ENCODE peak calls at places on chromosomes 7 and 10, in nine cellular contexts. One of them, this sample, is unnamed.

GRCh38 chr7:44534501-44534900 is 6.6 kb downstream of the NPC1L1 start:
- DNase-seq in OCI-LY7: peak
- DNase-seq in GM23248: peak
- DNase-seq in HCT116: peak
- DNase-seq in GM23338: peak
- DNase-seq in hepatocyte: peak
- DNase-seq in PC-3: peak
- DNase-seq in SK-N-SH: peak
- DNase-seq in MM.1S: peak
- DNase-seq in this sample: peak

GRCh38 chr7:18667466-18667865 is 171.9 kb downstream of the HDAC9 start:
- DNase-seq in SK-N-SH: no peak
- DNase-seq in MM.1S: no peak
- DNase-seq in hepatocyte: peak
- DNase-seq in OCI-LY7: no peak
- DNase-seq in PC-3: peak
- DNase-seq in GM23338: peak
- DNase-seq in HCT116: peak
- DNase-seq in GM23248: peak
- DNase-seq in this sample: no peak

GRCh38 chr7:17099083-17099973 is 199.1 kb upstream of the AHR start:
- DNase-seq in hepatocyte: peak
- DNase-seq in GM23338: no peak
- DNase-seq in PC-3: peak
- DNase-seq in HCT116: peak
- DNase-seq in OCI-LY7: no peak
- DNase-seq in SK-N-SH: no peak
- DNase-seq in GM23248: peak
- DNase-seq in MM.1S: no peak
- DNase-seq in this sample: no peak

GRCh38 chr7:30201161-30201666 is 66.4 kb downstream of the MTURN start:
- DNase-seq in OCI-LY7: peak
- DNase-seq in GM23338: no peak
- DNase-seq in SK-N-SH: no peak
- DNase-seq in hepatocyte: no peak
- DNase-seq in GM23248: no peak
- DNase-seq in HCT116: no peak
- DNase-seq in MM.1S: no peak
- DNase-seq in PC-3: no peak
- DNase-seq in this sample: no peak

GRCh38 chr10:42783181-42783549 is 570 bp downstream of the BMS1 start:
- DNase-seq in OCI-LY7: no peak
- DNase-seq in HCT116: no peak
- DNase-seq in SK-N-SH: no peak
- DNase-seq in GM23248: peak
- DNase-seq in PC-3: peak
- DNase-seq in MM.1S: no peak
- DNase-seq in hepatocyte: peak
- DNase-seq in GM23338: no peak
- DNase-seq in this sample: peak

GRCh38 chr10:95474228-95475002 is 86.8 kb downstream of the SORBS1 start:
- DNase-seq in GM23248: peak
- DNase-seq in MM.1S: no peak
- DNase-seq in OCI-LY7: no peak
- DNase-seq in GM23338: peak
- DNase-seq in HCT116: no peak
- DNase-seq in SK-N-SH: no peak
- DNase-seq in hepatocyte: peak
- DNase-seq in PC-3: no peak
- DNase-seq in this sample: no peak

GRCh38 chr7:47231081-47231480 is 350.8 kb downstream of the TNS3 start:
- DNase-seq in SK-N-SH: no peak
- DNase-seq in OCI-LY7: no peak
- DNase-seq in MM.1S: no peak
- DNase-seq in HCT116: no peak
- DNase-seq in PC-3: no peak
- DNase-seq in GM23338: no peak
- DNase-seq in hepatocyte: no peak
- DNase-seq in GM23248: no peak
- DNase-seq in this sample: no peak

GRCh38 chr7:148670807-148671206 is 27.9 kb upstream of the CUL1 start:
- DNase-seq in SK-N-SH: no peak
- DNase-seq in HCT116: no peak
- DNase-seq in MM.1S: no peak
- DNase-seq in GM23338: no peak
- DNase-seq in PC-3: no peak
- DNase-seq in GM23248: no peak
- DNase-seq in hepatocyte: no peak
- DNase-seq in OCI-LY7: no peak
- DNase-seq in this sample: no peak

GRCh38 chr7:44973610-44974401 is 5.0 kb downstream of the MYO1G start:
- DNase-seq in PC-3: no peak
- DNase-seq in GM23338: peak
- DNase-seq in GM23248: peak
- DNase-seq in HCT116: no peak
- DNase-seq in OCI-LY7: peak
- DNase-seq in MM.1S: peak
- DNase-seq in SK-N-SH: peak
- DNase-seq in hepatocyte: peak
- DNase-seq in this sample: peak

GRCh38 chr10:43390333-43390732 is 18.7 kb downstream of the HNRNPF start:
- DNase-seq in OCI-LY7: no peak
- DNase-seq in SK-N-SH: no peak
- DNase-seq in hepatocyte: no peak
- DNase-seq in GM23338: no peak
- DNase-seq in HCT116: no peak
- DNase-seq in GM23248: no peak
- DNase-seq in PC-3: no peak
- DNase-seq in MM.1S: no peak
- DNase-seq in this sample: no peak

GRCh38 chr7:64793106-64793755 is 997 bp upstream of the ZNF138 start:
- DNase-seq in OCI-LY7: no peak
- DNase-seq in GM23248: peak
- DNase-seq in HCT116: no peak
- DNase-seq in GM23338: no peak
- DNase-seq in MM.1S: no peak
- DNase-seq in SK-N-SH: no peak
- DNase-seq in hepatocyte: no peak
- DNase-seq in PC-3: no peak
- DNase-seq in this sample: no peak

GRCh38 chr10:12097791-12098190 is 29.0 kb downstream of the DHTKD1 start:
- DNase-seq in hepatocyte: peak
- DNase-seq in HCT116: no peak
- DNase-seq in GM23338: no peak
- DNase-seq in MM.1S: no peak
- DNase-seq in OCI-LY7: no peak
- DNase-seq in SK-N-SH: no peak
- DNase-seq in PC-3: peak
- DNase-seq in GM23248: no peak
- DNase-seq in this sample: no peak

GRCh38 chr7:51022821-51023220 is 240.1 kb upstream of the GRB10 start:
- DNase-seq in SK-N-SH: no peak
- DNase-seq in GM23338: no peak
- DNase-seq in GM23248: no peak
- DNase-seq in hepatocyte: no peak
- DNase-seq in PC-3: no peak
- DNase-seq in OCI-LY7: no peak
- DNase-seq in HCT116: no peak
- DNase-seq in MM.1S: no peak
- DNase-seq in this sample: no peak
- H3K4me2 ChIP-seq in SK-N-SH: no peak
- H3K4me2 ChIP-seq in GM23338: no peak
- H3K4me2 ChIP-seq in GM23248: no peak
- H3K4me2 ChIP-seq in hepatocyte: no peak
- H3K4me2 ChIP-seq in PC-3: no peak
- H3K4me2 ChIP-seq in OCI-LY7: no peak
- H3K4me2 ChIP-seq in HCT116: no peak
- H3K4me2 ChIP-seq in MM.1S: no peak
- H3K4me2 ChIP-seq in this sample: no peak

DNA sequence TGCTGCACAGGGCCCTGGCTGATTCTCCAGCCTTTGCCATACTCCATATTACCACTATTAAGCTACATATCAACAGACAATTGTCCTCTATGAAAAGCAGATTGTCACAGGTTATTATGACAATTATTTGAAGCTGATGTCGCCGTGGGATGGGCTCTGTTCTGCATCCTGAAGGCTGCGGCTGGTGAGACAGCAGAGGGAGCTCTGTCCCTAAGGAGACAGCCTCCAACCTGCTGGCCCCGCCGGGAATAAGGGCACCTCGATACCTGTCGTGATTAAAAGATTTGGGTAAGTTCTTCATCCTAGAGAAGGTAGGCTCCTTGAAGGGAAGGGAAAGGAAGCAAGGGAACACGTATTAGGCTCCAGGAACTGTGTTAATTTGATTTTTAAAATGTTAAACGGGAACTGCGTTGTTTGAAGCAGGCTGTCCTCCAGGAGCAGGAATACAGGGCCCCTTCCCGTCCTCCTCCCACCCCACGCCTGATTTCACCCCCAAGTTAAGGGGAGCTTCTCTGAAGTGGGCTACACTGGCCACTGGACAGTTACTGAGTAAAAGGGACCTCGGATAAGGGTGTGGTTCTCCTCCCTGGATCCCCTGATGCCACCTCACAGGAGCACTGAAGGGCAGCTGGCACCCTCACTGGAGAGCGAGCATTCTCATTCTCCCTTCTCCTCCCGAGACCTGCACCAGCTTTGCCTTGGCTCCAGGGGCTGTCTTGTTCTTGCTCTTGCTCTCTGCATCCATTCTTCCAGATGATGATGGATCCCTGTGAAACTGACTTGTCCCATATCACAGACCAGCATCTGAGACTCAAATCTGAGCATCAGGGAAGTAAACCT is 11.8 kb upstream of the TIAL1 start:
- DNase-seq in hepatocyte: peak
- DNase-seq in OCI-LY7: peak
- DNase-seq in SK-N-SH: peak
- DNase-seq in GM23338: peak
- DNase-seq in MM.1S: no peak
- DNase-seq in HCT116: peak
- DNase-seq in GM23248: peak
- DNase-seq in PC-3: peak
- DNase-seq in this sample: peak
- TF ChIP-seq EZH2phosphoT487 in hepatocyte: no peak
- TF ChIP-seq EZH2phosphoT487 in OCI-LY7: no peak
- TF ChIP-seq EZH2phosphoT487 in SK-N-SH: no peak
- TF ChIP-seq EZH2phosphoT487 in GM23338: no peak
- TF ChIP-seq EZH2phosphoT487 in MM.1S: no peak
- TF ChIP-seq EZH2phosphoT487 in HCT116: no peak
- TF ChIP-seq EZH2phosphoT487 in GM23248: no peak
- TF ChIP-seq EZH2phosphoT487 in PC-3: no peak
- TF ChIP-seq EZH2phosphoT487 in this sample: no peak

DNA sequence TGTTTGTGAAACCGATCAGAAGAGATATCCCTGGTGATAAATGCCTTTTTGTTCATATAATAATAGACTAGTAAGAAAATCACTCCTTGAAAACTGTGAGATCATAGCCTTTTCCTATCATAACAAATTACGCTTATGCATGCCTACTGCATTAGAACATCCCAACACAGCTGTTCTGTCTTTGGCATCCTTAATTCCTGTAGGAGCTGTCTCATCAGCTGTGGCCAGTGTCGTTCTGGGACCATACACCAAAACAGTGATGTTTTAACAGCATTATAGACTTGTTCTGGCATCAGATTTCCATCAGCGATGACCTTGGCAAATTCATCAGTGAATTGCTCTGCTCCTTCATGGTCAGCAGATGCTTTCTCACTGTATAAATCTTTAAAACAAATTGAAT is 423.6 kb upstream of the LRGUK start:
- DNase-seq in GM23338: no peak
- DNase-seq in MM.1S: no peak
- DNase-seq in GM23248: peak
- DNase-seq in SK-N-SH: peak
- DNase-seq in PC-3: no peak
- DNase-seq in hepatocyte: no peak
- DNase-seq in OCI-LY7: no peak
- DNase-seq in HCT116: no peak
- DNase-seq in this sample: no peak
- H3K4me2 ChIP-seq in GM23338: no peak
- H3K4me2 ChIP-seq in MM.1S: no peak
- H3K4me2 ChIP-seq in GM23248: peak
- H3K4me2 ChIP-seq in SK-N-SH: peak
- H3K4me2 ChIP-seq in PC-3: no peak
- H3K4me2 ChIP-seq in hepatocyte: no peak
- H3K4me2 ChIP-seq in OCI-LY7: no peak
- H3K4me2 ChIP-seq in HCT116: no peak
- H3K4me2 ChIP-seq in this sample: no peak

GRCh38 chr10:22552888-22553378 is 161.4 kb downstream of the PIP4K2A start:
- DNase-seq in PC-3: peak
- DNase-seq in GM23248: peak
- DNase-seq in GM23338: no peak
- DNase-seq in MM.1S: no peak
- DNase-seq in hepatocyte: peak
- DNase-seq in SK-N-SH: no peak
- DNase-seq in HCT116: no peak
- DNase-seq in OCI-LY7: no peak
- DNase-seq in this sample: peak

GRCh38 chr10:22551966-22552365 is 162.4 kb downstream of the PIP4K2A start:
- DNase-seq in PC-3: no peak
- DNase-seq in OCI-LY7: no peak
- DNase-seq in SK-N-SH: no peak
- DNase-seq in GM23248: no peak
- DNase-seq in MM.1S: no peak
- DNase-seq in hepatocyte: no peak
- DNase-seq in GM23338: no peak
- DNase-seq in HCT116: no peak
- DNase-seq in this sample: no peak

GRCh38 chr10:22556774-22557173 is 157.6 kb downstream of the PIP4K2A start:
- DNase-seq in PC-3: no peak
- DNase-seq in SK-N-SH: no peak
- DNase-seq in HCT116: no peak
- DNase-seq in MM.1S: no peak
- DNase-seq in hepatocyte: no peak
- DNase-seq in GM23248: no peak
- DNase-seq in GM23338: no peak
- DNase-seq in OCI-LY7: no peak
- DNase-seq in this sample: peak

GRCh38 chr10:22553452-22553995 is 160.9 kb downstream of the PIP4K2A start:
- DNase-seq in SK-N-SH: no peak
- DNase-seq in PC-3: no peak
- DNase-seq in hepatocyte: no peak
- DNase-seq in GM23248: no peak
- DNase-seq in OCI-LY7: no peak
- DNase-seq in MM.1S: no peak
- DNase-seq in HCT116: no peak
- DNase-seq in GM23338: no peak
- DNase-seq in this sample: no peak

DNA sequence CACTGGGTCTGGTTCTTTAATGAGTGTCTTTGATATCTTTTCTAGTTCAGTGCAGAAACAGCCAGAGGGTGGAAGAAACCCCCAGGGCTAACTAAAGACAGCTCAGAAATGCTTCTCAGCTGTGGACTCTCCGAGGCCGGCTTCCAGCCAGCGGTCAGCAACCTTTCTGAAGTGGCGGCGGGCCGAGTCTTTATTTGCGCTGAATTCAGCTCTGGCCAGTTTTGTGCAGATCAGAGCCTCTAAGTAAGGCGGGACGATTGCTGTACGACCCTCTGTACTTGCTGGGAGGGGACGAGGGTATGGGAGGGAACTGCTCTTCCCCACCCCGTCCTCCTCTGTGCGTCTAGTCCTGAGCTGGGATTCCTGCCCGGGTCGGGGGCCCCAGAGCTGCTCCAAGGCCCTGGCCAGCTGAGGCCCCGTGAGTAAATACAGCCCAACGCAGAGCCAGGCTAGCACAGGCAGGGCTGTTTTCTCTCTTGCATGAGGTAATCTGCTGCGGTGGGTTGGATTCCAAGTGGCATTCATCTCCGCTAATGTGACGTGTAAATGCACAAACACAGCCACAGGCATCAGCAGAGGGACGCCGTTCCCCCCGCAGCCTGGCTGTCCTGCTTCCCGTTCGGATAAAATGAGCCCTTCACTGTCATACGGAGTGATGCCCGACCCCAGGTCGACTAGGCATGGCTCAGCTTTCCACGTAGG is 159.7 kb downstream of the PIP4K2A start:
- DNase-seq in GM23338: no peak
- DNase-seq in OCI-LY7: no peak
- DNase-seq in SK-N-SH: peak
- DNase-seq in MM.1S: no peak
- DNase-seq in PC-3: no peak
- DNase-seq in HCT116: no peak
- DNase-seq in GM23248: peak
- DNase-seq in hepatocyte: peak
- DNase-seq in this sample: peak
- TF ChIP-seq EZH2phosphoT487 in GM23338: no peak
- TF ChIP-seq EZH2phosphoT487 in OCI-LY7: no peak
- TF ChIP-seq EZH2phosphoT487 in SK-N-SH: no peak
- TF ChIP-seq EZH2phosphoT487 in MM.1S: no peak
- TF ChIP-seq EZH2phosphoT487 in PC-3: no peak
- TF ChIP-seq EZH2phosphoT487 in HCT116: no peak
- TF ChIP-seq EZH2phosphoT487 in GM23248: no peak
- TF ChIP-seq EZH2phosphoT487 in hepatocyte: no peak
- TF ChIP-seq EZH2phosphoT487 in this sample: no peak